ENCODE peak calls at places on chromosomes 16 and 17, in four cellular contexts. Z is nephron progenitor cell; Y is activated CD8-positive, alpha-beta T cell treated with anti-CD3 and anti-CD28 coated beads for 36 hours; P is CD4-positive, alpha-beta T cell. L is an unnamed sample.

GRCh38 chr17:35404360-35404759 is 27.9 kb downstream of the SLFN12 start:
- DNase-seq in Z (no peak), Y (no peak), P (no peak), L (no peak)

GRCh38 chr16:14399397-14400284 is 230.4 kb downstream of the PARN start:
- DNase-seq in Z (peak), Y (peak), P (no peak), L (no peak)

GRCh38 chr17:31416503-31416923 is 25.0 kb downstream of the RAB11FIP4 start:
- DNase-seq in Z (peak), Y (no peak), P (no peak), L (no peak)

GRCh38 chr17:15261063-15261817 is 3.9 kb downstream of the PMP22 start:
- DNase-seq in Z (peak), Y (peak), P (no peak), L (no peak)

GRCh38 chr16:89364603-89365002 is 125.8 kb downstream of the ANKRD11 start:
- DNase-seq in Z (no peak), Y (no peak), P (no peak), L (no peak)

GRCh38 chr17:80943346-80944145 is 48.1 kb upstream of the CHMP6 start:
- DNase-seq in Z (no peak), Y (no peak), P (no peak), L (no peak)

GRCh38 chr16:24834459-24835335 is 11.1 kb upstream of the SLC5A11 start:
- DNase-seq in Z (no peak), Y (peak), P (no peak), L (peak)

GRCh38 chr17:17822189-17822978 is 14.4 kb downstream of the SREBF1 start:
- DNase-seq in Z (no peak), Y (no peak), P (no peak), L (no peak)

GRCh38 chr16:89893642-89894548 is 20.5 kb downstream of the TCF25 start:
- DNase-seq in Z (no peak), Y (no peak), P (no peak), L (no peak)

GRCh38 chr17:31726980-31727427 is 132.0 kb downstream of the COPRS start:
- DNase-seq in Z (no peak), Y (no peak), P (no peak), L (no peak)

GRCh38 chr17:9839433-9839832 is 13.7 kb downstream of the GLP2R start:
- DNase-seq in Z (no peak), Y (no peak), P (no peak), L (no peak)

GRCh38 chr17:58215685-58216084 is 3.4 kb downstream of the MKS1 start:
- DNase-seq in Z (no peak), Y (no peak), P (no peak), L (no peak)
- TF ChIP-seq CTCF in Z (no peak), Y (no peak), P (no peak), L (no peak)

GRCh38 chr16:35239561-35239960 is 1780.1 kb downstream of the TP53TG3F start:
- DNase-seq in Z (no peak), Y (no peak), P (no peak), L (no peak)
- TF ChIP-seq CTCF in Z (no peak), Y (no peak), P (no peak), L (no peak)

GRCh38 chr16:68069511-68070248 is 15.5 kb upstream of the NFATC3 start:
- DNase-seq in Z (no peak), Y (peak), P (no peak), L (no peak)
- TF ChIP-seq CTCF in Z (no peak), Y (no peak), P (no peak), L (no peak)

GRCh38 chr16:82580293-82580900 is 46.4 kb upstream of the CDH13 start:
- DNase-seq in Z (no peak), Y (peak), P (no peak), L (no peak)
- TF ChIP-seq CTCF in Z (no peak), Y (no peak), P (no peak), L (peak)

DNA sequence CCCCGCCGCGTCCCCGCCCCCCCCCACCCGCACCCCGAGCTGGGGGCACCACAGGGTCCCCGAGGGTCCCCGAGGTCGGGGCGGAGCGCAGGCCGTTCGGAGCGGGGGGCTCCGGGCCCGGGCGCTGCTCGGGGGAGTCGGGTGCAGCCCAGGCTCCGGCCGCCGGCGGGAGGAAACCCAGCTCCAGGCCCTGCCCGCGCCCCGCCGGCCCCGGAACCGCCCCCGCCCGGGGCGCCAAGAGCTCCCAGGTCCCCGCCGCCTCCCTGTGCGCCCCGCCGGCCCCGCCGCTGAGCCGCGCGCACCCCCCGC is 33.2 kb upstream of the RPH3AL start:
- DNase-seq in Z (no peak), Y (no peak), P (no peak), L (no peak)
- TF ChIP-seq CTCF in Z (no peak), Y (no peak), P (no peak), L (no peak)

L was measured in GM10248.